ENCODE peak calls at places on chromosomes 12 and 14, in six cellular contexts. One of them, this sample, is unnamed.

GRCh38 chr14:101719708-101720107 is 41.8 kb upstream of the PPP2R5C start:
- DNase-seq in choroid plexus epithelial cell: no peak
- DNase-seq in midbrain: no peak
- DNase-seq in caudate nucleus: peak; percentile 55
- DNase-seq in suprapubic skin: peak; percentile 65
- DNase-seq in endothelial cell of umbilical vein: no peak
- DNase-seq in this sample: no peak

GRCh38 chr12:94795520-94795919 is 145.2 kb upstream of the TMCC3 start:
- DNase-seq in endothelial cell of umbilical vein: peak; percentile 41
- DNase-seq in choroid plexus epithelial cell: peak; percentile 60
- DNase-seq in caudate nucleus: no peak
- DNase-seq in suprapubic skin: no peak
- DNase-seq in midbrain: no peak
- DNase-seq in this sample: peak; percentile 65

GRCh38 chr14:95475540-95476240 is 40.8 kb downstream of the SYNE3 start:
- DNase-seq in suprapubic skin: no peak
- DNase-seq in midbrain: no peak
- DNase-seq in choroid plexus epithelial cell: no peak
- DNase-seq in caudate nucleus: no peak
- DNase-seq in endothelial cell of umbilical vein: no peak
- DNase-seq in this sample: no peak

GRCh38 chr12:11949738-11950403 is 120.9 kb upstream of the BCL2L14 start:
- DNase-seq in midbrain: peak; percentile 9
- DNase-seq in endothelial cell of umbilical vein: no peak
- DNase-seq in choroid plexus epithelial cell: no peak
- DNase-seq in caudate nucleus: peak; percentile 10
- DNase-seq in suprapubic skin: no peak
- DNase-seq in this sample: no peak

GRCh38 chr14:103023881-103024473 is 33.4 kb downstream of the CDC42BPB start:
- DNase-seq in suprapubic skin: no peak
- DNase-seq in choroid plexus epithelial cell: peak; percentile 60
- DNase-seq in midbrain: no peak
- DNase-seq in caudate nucleus: no peak
- DNase-seq in endothelial cell of umbilical vein: peak; percentile 80
- DNase-seq in this sample: peak; percentile 48

GRCh38 chr14:77007975-77008421 is 20.5 kb downstream of the IRF2BPL start:
- DNase-seq in choroid plexus epithelial cell: no peak
- DNase-seq in endothelial cell of umbilical vein: no peak
- DNase-seq in suprapubic skin: no peak
- DNase-seq in midbrain: no peak
- DNase-seq in caudate nucleus: no peak
- DNase-seq in this sample: peak; percentile 17

GRCh38 chr14:36525746-36526099 is 5.7 kb upstream of the NKX2-1 start:
- DNase-seq in choroid plexus epithelial cell: no peak
- DNase-seq in midbrain: no peak
- DNase-seq in suprapubic skin: no peak
- DNase-seq in endothelial cell of umbilical vein: no peak
- DNase-seq in caudate nucleus: no peak
- DNase-seq in this sample: no peak

GRCh38 chr12:26274441-26275312 is 79.3 kb downstream of the SSPN start:
- DNase-seq in choroid plexus epithelial cell: peak; percentile 100
- DNase-seq in midbrain: peak; percentile 76
- DNase-seq in caudate nucleus: no peak
- DNase-seq in endothelial cell of umbilical vein: peak; percentile 98
- DNase-seq in suprapubic skin: peak; percentile 90
- DNase-seq in this sample: peak; percentile 99

GRCh38 chr14:88477513-88478250 is 77.1 kb downstream of the PTPN21 start:
- DNase-seq in choroid plexus epithelial cell: no peak
- DNase-seq in endothelial cell of umbilical vein: no peak
- DNase-seq in suprapubic skin: no peak
- DNase-seq in caudate nucleus: no peak
- DNase-seq in midbrain: no peak
- DNase-seq in this sample: no peak

GRCh38 chr14:63725786-63726185 is 2.1 kb downstream of the SGPP1 start:
- DNase-seq in suprapubic skin: no peak
- DNase-seq in choroid plexus epithelial cell: no peak
- DNase-seq in midbrain: peak; percentile 2
- DNase-seq in endothelial cell of umbilical vein: peak; percentile 11
- DNase-seq in caudate nucleus: no peak
- DNase-seq in this sample: no peak

GRCh38 chr12:54360717-54361456 is 3.4 kb downstream of the GPR84 start:
- DNase-seq in midbrain: peak; percentile 81
- DNase-seq in suprapubic skin: no peak
- DNase-seq in choroid plexus epithelial cell: peak; percentile 89
- DNase-seq in caudate nucleus: peak; percentile 39
- DNase-seq in endothelial cell of umbilical vein: peak; percentile 81
- DNase-seq in this sample: peak; percentile 87

GRCh38 chr12:94240171-94240570 is 91.8 kb downstream of the PLXNC1 start:
- DNase-seq in midbrain: no peak
- DNase-seq in suprapubic skin: no peak
- DNase-seq in choroid plexus epithelial cell: no peak
- DNase-seq in caudate nucleus: no peak
- DNase-seq in endothelial cell of umbilical vein: no peak
- DNase-seq in this sample: no peak

GRCh38 chr12:61915420-61915819 is 344.8 kb upstream of the USP15 start:
- DNase-seq in caudate nucleus: no peak
- DNase-seq in suprapubic skin: no peak
- DNase-seq in choroid plexus epithelial cell: no peak
- DNase-seq in midbrain: no peak
- DNase-seq in endothelial cell of umbilical vein: no peak
- DNase-seq in this sample: no peak

GRCh38 chr12:52074006-52074405 is 4.2 kb downstream of the ATG101 start:
- DNase-seq in choroid plexus epithelial cell: peak; percentile 89
- DNase-seq in endothelial cell of umbilical vein: no peak
- DNase-seq in suprapubic skin: no peak
- DNase-seq in caudate nucleus: no peak
- DNase-seq in midbrain: no peak
- DNase-seq in this sample: no peak

GRCh38 chr12:108825205-108825950 is 32.0 kb downstream of the SSH1 start:
- DNase-seq in choroid plexus epithelial cell: peak; percentile 71
- DNase-seq in midbrain: peak; percentile 31
- DNase-seq in endothelial cell of umbilical vein: no peak
- DNase-seq in caudate nucleus: no peak
- DNase-seq in suprapubic skin: no peak
- DNase-seq in this sample: no peak

GRCh38 chr14:96363751-96364336 is 518 bp downstream of the GSKIP start:
- DNase-seq in endothelial cell of umbilical vein: peak; percentile 37
- DNase-seq in choroid plexus epithelial cell: peak; percentile 61
- DNase-seq in midbrain: peak; percentile 11
- DNase-seq in caudate nucleus: no peak
- DNase-seq in suprapubic skin: no peak
- DNase-seq in this sample: peak; percentile 61

GRCh38 chr12:112810235-112810917 is 18.8 kb downstream of the RPH3A start:
- DNase-seq in endothelial cell of umbilical vein: no peak
- DNase-seq in choroid plexus epithelial cell: no peak
- DNase-seq in caudate nucleus: no peak
- DNase-seq in midbrain: no peak
- DNase-seq in suprapubic skin: no peak
- DNase-seq in this sample: no peak

GRCh38 chr12:92503977-92504966 is 198.5 kb upstream of the PLEKHG7 start:
- DNase-seq in suprapubic skin: no peak
- DNase-seq in midbrain: peak; percentile 14
- DNase-seq in endothelial cell of umbilical vein: no peak
- DNase-seq in caudate nucleus: no peak
- DNase-seq in choroid plexus epithelial cell: no peak
- DNase-seq in this sample: no peak

This sample was measured in MCF 10A.